ENCODE peak calls at places on chromosomes 11 and 22, in seven cellular contexts. Q is upper lobe of left lung, X is A549, B is ovary, V is stomach, C is H1, J is K562. L is an unnamed sample. For H3K4me1, the result is how much of the 10 kb centered on the place peaks cover.

GRCh38 chr11:29210426-29210825 is 806.4 kb downstream of the KCNA4 start:
- DNase-seq in V (no peak), B (no peak), C (no peak), X (no peak), J (no peak), Q (no peak), L (no peak)

GRCh38 chr11:119831011-119831410 is 102.0 kb upstream of the NECTIN1 start:
- DNase-seq in B (no peak), C (no peak), X (no peak), V (no peak), J (no peak), Q (no peak), L (no peak)

GRCh38 chr11:36453678-36454077 is 56.4 kb downstream of the TRAF6 start:
- DNase-seq in C (no peak), B (no peak), V (no peak), Q (no peak), J (peak), X (peak), L (no peak)

GRCh38 chr11:57647368-57647767 is 2.3 kb downstream of the YPEL4 start:
- DNase-seq in J (no peak), Q (no peak), C (no peak), X (no peak), B (peak), V (no peak), L (no peak)

GRCh38 chr11:49432242-49432848 is 223.9 kb upstream of the FOLH1 start:
- DNase-seq in Q (no peak), V (no peak), X (no peak), B (no peak), J (no peak), C (no peak), L (no peak)

GRCh38 chr11:124766156-124766555 is 4.1 kb upstream of the ESAM start:
- DNase-seq in J (no peak), Q (no peak), C (no peak), B (no peak), V (no peak), X (peak), L (no peak)

GRCh38 chr22:50720861-50721844 is 16.9 kb upstream of the ACR start:
- DNase-seq in Q (no peak), V (no peak), B (no peak), J (no peak), X (no peak), C (no peak), L (no peak)

GRCh38 chr11:34926101-34926830 is 9.8 kb downstream of the PDHX start:
- DNase-seq in J (no peak), Q (no peak), V (no peak), C (no peak), B (no peak), X (peak), L (peak)

GRCh38 chr11:8222820-8223512 is 40.7 kb downstream of the LMO1 start:
- DNase-seq in X (no peak), J (no peak), Q (no peak), V (no peak), B (no peak), C (no peak), L (no peak)

GRCh38 chr11:2434008-2434407 is 10.3 kb downstream of the TRPM5 start:
- DNase-seq in Q (no peak), V (no peak), B (no peak), J (no peak), X (no peak), C (no peak), L (no peak)

GRCh38 chr22:45077286-45077685 is 67.5 kb upstream of the PHF21B start:
- DNase-seq in V (no peak), J (no peak), Q (no peak), B (no peak), X (no peak), C (no peak), L (no peak)

GRCh38 chr11:126863294-126863997 is 137.1 kb downstream of the KIRREL3 start:
- DNase-seq in V (no peak), C (no peak), X (no peak), B (no peak), Q (no peak), J (no peak), L (no peak)

GRCh38 chr11:26909429-26910009 is 84.4 kb upstream of the FIBIN start:
- DNase-seq in J (no peak), V (no peak), Q (no peak), X (no peak), C (no peak), B (no peak), L (no peak)

GRCh38 chr11:99370557-99371200 is 349.9 kb downstream of the CNTN5 start:
- DNase-seq in V (no peak), C (no peak), Q (no peak), X (peak), B (no peak), J (no peak), L (no peak)

GRCh38 chr22:44661659-44662569 is 40.1 kb upstream of the PRR5 start:
- DNase-seq in B (no peak), C (no peak), V (no peak), J (no peak), X (no peak), Q (no peak), L (no peak)

GRCh38 chr11:944711-945470 is 19.2 kb downstream of the AP2A2 start:
- DNase-seq in C (peak), B (no peak), Q (no peak), X (peak), J (no peak), V (no peak), L (no peak)

GRCh38 chr22:42871146-42872050 is 14.3 kb upstream of the ARFGAP3 start:
- DNase-seq in Q (no peak), V (no peak), J (no peak), B (no peak), X (no peak), C (no peak), L (no peak)

GRCh38 chr11:117868815-117869642 is 7.4 kb downstream of the FXYD6 start:
- DNase-seq in V (no peak), B (no peak), X (no peak), C (no peak), Q (no peak), J (no peak), L (no peak)

GRCh38 chr22:27258773-27259172 is 542.8 kb downstream of the MN1 start:
- DNase-seq in X (no peak), V (no peak), B (no peak), J (peak), Q (no peak), C (no peak), L (no peak)

GRCh38 chr11:74019860-74020259 is 11.0 kb upstream of the UCP3 start:
- DNase-seq in V (no peak), C (no peak), X (no peak), J (no peak), B (no peak), Q (no peak), L (no peak)

GRCh38 chr11:68541983-68542382 is 81.4 kb downstream of the PPP6R3 start:
- DNase-seq in Q (no peak), J (no peak), B (no peak), X (no peak), C (no peak), V (no peak), L (no peak)

GRCh38 chr22:48490513-48491411 is 1336.9 kb downstream of the BRD1 start:
- DNase-seq in V (peak), J (no peak), X (peak), C (no peak), B (no peak), Q (no peak), L (no peak)

GRCh38 chr11:64757549-64758329 is 2.0 kb downstream of the PYGM start:
- DNase-seq in V (no peak), B (no peak), J (no peak), X (no peak), Q (no peak), C (no peak), L (no peak)

GRCh38 chr22:17974703-17975372 is 49.5 kb downstream of the MICAL3 start:
- DNase-seq in Q (no peak), X (no peak), V (no peak), C (no peak), J (no peak), B (no peak), L (no peak)

GRCh38 chr11:118705796-118706545 is 26.5 kb upstream of the TREH start:
- DNase-seq in C (no peak), Q (no peak), V (no peak), J (no peak), X (no peak), B (no peak), L (no peak)

GRCh38 chr11:108859510-108859909 is 194.6 kb downstream of the DDX10 start:
- DNase-seq in V (no peak), Q (no peak), X (no peak), J (no peak), C (no peak), B (no peak), L (no peak)

GRCh38 chr22:50699001-50699753 is 26.6 kb downstream of the SHANK3 start:
- DNase-seq in B (peak), Q (no peak), X (no peak), J (no peak), C (no peak), V (no peak), L (no peak)

GRCh38 chr22:19750666-19751490 is 9.7 kb upstream of the TBX1 start:
- DNase-seq in V (no peak), X (peak), C (no peak), J (no peak), Q (no peak), B (no peak), L (no peak)

GRCh38 chr22:19748139-19748538 is 12.4 kb upstream of the TBX1 start:
- DNase-seq in Q (no peak), B (no peak), V (no peak), J (no peak), C (no peak), X (no peak), L (no peak)

GRCh38 chr22:19749876-19750275 is 10.7 kb upstream of the TBX1 start:
- DNase-seq in V (no peak), Q (no peak), C (no peak), X (no peak), J (no peak), B (no peak), L (no peak)

GRCh38 chr22:19747574-19747973 is 13.0 kb upstream of the TBX1 start:
- DNase-seq in Q (no peak), X (no peak), C (no peak), V (no peak), B (no peak), J (no peak), L (no peak)

DNA sequence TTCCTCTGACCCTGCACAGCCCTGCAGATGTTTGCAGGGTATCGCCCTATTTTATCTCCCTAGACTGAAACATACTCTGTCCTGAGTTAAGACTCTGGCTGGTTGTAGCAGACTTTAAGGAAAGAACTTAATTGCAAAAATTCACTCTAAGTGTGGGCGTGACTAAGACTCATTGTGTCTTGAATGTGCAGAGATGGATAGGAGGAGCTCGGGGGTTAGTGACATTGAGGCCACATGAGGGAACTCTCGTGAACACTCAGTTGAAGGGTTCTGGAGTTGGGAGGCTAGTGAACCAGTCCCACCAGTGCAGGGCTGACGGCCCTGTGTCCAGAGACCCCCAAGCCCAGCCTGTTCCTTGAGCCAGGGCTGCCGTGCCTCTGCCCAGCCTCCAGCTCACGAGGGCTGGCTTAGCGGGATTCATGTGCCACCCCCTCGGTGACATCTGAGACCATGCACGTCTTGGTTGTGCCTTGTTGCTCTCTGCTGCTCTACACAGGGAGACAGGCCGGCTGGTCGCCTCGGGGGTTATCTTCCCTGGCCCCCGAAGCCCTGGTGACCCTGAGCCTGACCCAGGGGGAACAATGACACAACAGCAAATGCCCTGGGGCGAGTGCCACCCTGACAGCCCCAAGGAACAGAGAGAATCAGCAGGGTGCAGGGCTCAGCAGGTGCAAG is 11.4 kb upstream of the TBX1 start:
- DNase-seq in V (no peak), X (no peak), C (no peak), J (no peak), Q (no peak), B (no peak), L (no peak)
- H3K4me1 ChIP-seq in V (under half), X (under half), C (under half), J (under half), Q (under half), B (under half), L (under half)

GRCh38 chr22:36300396-36301212 is 47.7 kb downstream of the APOL1 start:
- DNase-seq in J (no peak), V (no peak), B (no peak), X (no peak), C (no peak), Q (no peak), L (no peak)

GRCh38 chr22:36301851-36302250 is 48.9 kb downstream of the APOL1 start:
- DNase-seq in Q (no peak), B (no peak), J (no peak), C (no peak), X (no peak), V (no peak), L (no peak)

GRCh38 chr22:36302439-36303114 is 49.6 kb downstream of the APOL1 start:
- DNase-seq in B (no peak), Q (no peak), V (no peak), J (no peak), C (no peak), X (no peak), L (no peak)

GRCh38 chr22:36299911-36300310 is 47.0 kb downstream of the APOL1 start:
- DNase-seq in J (no peak), Q (no peak), B (no peak), V (no peak), X (no peak), C (no peak), L (no peak)

GRCh38 chr22:36301384-36301828 is 48.5 kb downstream of the APOL1 start:
- DNase-seq in C (peak), J (peak), B (peak), Q (peak), X (peak), V (peak), L (peak)
- TF ChIP-seq POLR2A in C (peak), J (no peak), B (no peak), Q (no peak), X (no peak), V (no peak), L (no peak)

GRCh38 chr22:39643311-39644083 is 72.9 kb downstream of the CACNA1I start:
- DNase-seq in Q (no peak), V (no peak), X (no peak), J (no peak), C (no peak), B (no peak), L (no peak)
- TF ChIP-seq EP300 in Q (no peak), V (no peak), X (no peak), J (no peak), C (no peak), B (no peak), L (no peak)

GRCh38 chr11:123179571-123179970 is 15.5 kb downstream of the CLMP start:
- DNase-seq in C (no peak), J (no peak), Q (no peak), X (no peak), B (peak), V (no peak), L (no peak)

GRCh38 chr11:123181075-123181474 is 14.0 kb downstream of the CLMP start:
- DNase-seq in J (no peak), X (no peak), C (no peak), B (no peak), Q (no peak), V (no peak), L (no peak)

GRCh38 chr11:123182101-123182500 is 12.9 kb downstream of the CLMP start:
- DNase-seq in J (no peak), Q (no peak), C (no peak), X (no peak), B (no peak), V (no peak), L (no peak)

GRCh38 chr11:123180166-123180565 is 14.9 kb downstream of the CLMP start:
- DNase-seq in X (no peak), C (no peak), V (no peak), J (no peak), B (no peak), Q (peak), L (no peak)

DNA sequence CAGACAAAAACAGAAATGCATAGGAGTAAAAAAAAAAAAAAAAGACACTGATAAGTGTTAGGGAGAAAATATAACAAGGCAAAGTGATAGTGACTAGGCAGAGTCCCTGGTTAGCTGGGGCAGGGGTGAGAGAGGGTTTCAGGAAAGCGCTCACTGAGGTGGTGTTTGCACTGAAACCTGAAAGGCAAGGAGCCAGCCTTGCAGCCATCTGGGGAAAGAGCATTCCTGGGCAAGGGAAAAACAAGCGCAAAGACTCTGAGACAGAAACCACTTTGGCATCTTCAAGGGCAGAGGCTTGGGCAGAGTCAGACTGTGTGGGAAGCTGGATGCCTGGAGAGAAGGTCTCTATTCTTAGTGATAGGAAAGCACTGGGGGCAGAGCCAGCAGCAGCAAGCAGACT is 14.5 kb downstream of the CLMP start:
- DNase-seq in J (no peak), Q (no peak), C (no peak), V (no peak), B (no peak), X (no peak), L (no peak)
- H3K4me1 ChIP-seq in J (under half), Q (under half), C (under half), V (under half), B (under half), X (half or more), L (under half)

GRCh38 chr11:43643898-43644625 is 36.5 kb upstream of the HSD17B12 start:
- DNase-seq in C (peak), V (peak), B (peak), X (peak), J (peak), Q (peak), L (peak)
- TF ChIP-seq POLR2A in C (peak), V (no peak), B (no peak), X (peak), J (peak), Q (no peak), L (no peak)

DNA sequence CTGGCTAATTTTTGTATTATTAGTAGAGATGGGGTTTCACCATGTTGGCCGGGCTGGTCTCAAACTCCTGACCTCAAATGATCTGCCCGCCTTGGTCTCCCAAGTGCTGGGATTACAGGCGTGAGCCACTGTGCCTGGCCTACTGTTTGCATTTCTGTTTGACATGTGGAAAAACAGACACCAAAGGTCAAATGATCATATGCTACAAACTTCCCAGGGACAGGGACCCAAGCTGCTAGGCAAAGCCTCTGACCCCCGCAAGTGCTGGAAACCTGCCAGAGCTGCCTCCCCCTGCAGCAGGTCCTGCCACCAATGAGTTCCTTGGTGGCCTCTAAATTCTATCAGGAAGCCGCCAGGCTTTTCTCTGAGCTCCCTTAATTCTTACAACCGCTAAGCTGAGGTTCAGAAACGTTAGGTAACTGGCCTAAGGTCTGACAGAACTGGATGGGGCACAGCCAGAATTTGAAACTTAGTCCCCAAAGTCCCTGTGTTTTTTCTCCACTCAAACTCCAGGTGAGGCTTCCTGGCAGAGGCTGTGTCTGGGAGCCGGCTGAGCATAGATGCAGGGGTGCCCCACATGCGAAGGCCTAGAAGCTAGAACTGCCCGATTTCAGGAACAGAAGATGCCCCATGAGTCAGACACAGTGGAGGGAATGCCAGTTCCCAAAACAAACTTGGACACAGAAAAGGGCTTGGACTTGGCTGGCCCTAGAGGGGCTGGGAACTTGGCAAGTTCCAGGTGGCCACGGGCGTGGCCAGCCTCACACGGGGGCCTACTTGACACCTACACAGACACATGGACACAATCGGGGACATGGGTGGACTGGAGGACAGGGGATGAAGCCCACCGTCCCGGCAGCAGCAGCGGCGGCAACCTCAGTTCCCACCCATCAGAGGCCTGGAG is 7.4 kb downstream of the CSNK1E start:
- DNase-seq in Q (no peak), J (no peak), C (no peak), B (no peak), V (no peak), X (no peak), L (no peak)
- TF ChIP-seq EP300 in Q (no peak), J (no peak), C (no peak), B (no peak), V (no peak), X (no peak), L (no peak)

DNA sequence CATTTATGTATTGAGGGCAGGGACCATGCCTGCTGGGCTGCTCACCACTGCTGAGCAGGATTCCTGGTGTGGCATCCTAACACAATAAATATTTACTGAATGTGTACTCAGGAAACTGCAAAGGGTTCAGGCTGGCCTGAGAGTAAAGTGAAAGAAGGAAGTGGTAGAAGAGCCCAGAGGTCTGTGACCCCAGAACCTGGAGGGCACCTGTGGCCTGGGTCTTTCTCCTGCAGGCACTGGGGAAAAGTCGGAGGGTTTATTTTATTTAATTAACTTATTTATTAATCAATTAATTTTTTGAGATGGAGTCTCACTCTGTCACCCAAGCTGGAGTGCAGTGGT is 28.2 kb downstream of the TXN2 start:
- DNase-seq in J (no peak), V (no peak), C (no peak), Q (peak), B (no peak), X (no peak), L (no peak)
- H3K4me1 ChIP-seq in J (under half), V (half or more), C (under half), Q (half or more), B (under half), X (under half), L (under half)

GRCh38 chr22:28772633-28773460 is at the start of gene CCDC117:
- DNase-seq in B (peak), Q (peak), J (peak), X (peak), C (peak), V (peak), L (peak)
- TF ChIP-seq POLR2A in B (peak), Q (no peak), J (peak), X (peak), C (peak), V (no peak), L (peak)